ENCODE peak calls at places on chromosomes 6 and 20, in nine cellular contexts. One of them, this sample, is unnamed.

GRCh38 chr6:26329763-26330511 is 35.1 kb upstream of the BTN3A2 start:
- DNase-seq in mucosa of descending colon: peak; percentile 43
- DNase-seq in endothelial cell of umbilical vein: peak; percentile 52
- DNase-seq in pancreas: no peak
- DNase-seq in spleen: no peak
- DNase-seq in heart left ventricle: no peak
- DNase-seq in mammary epithelial cell: peak; percentile 51
- DNase-seq in A549: peak; percentile 78
- DNase-seq in lower lobe of right lung: no peak
- DNase-seq in this sample: peak; percentile 79

GRCh38 chr20:58471835-58472164 is 43.4 kb downstream of the APCDD1L start:
- DNase-seq in endothelial cell of umbilical vein: no peak
- DNase-seq in pancreas: no peak
- DNase-seq in A549: no peak
- DNase-seq in spleen: no peak
- DNase-seq in mucosa of descending colon: no peak
- DNase-seq in heart left ventricle: no peak
- DNase-seq in mammary epithelial cell: no peak
- DNase-seq in lower lobe of right lung: no peak
- DNase-seq in this sample: no peak

GRCh38 chr6:6915219-6915618 is 192.5 kb upstream of the RREB1 start:
- DNase-seq in mucosa of descending colon: no peak
- DNase-seq in endothelial cell of umbilical vein: no peak
- DNase-seq in A549: peak; percentile 9
- DNase-seq in heart left ventricle: no peak
- DNase-seq in lower lobe of right lung: no peak
- DNase-seq in spleen: no peak
- DNase-seq in mammary epithelial cell: peak; percentile 22
- DNase-seq in pancreas: no peak
- DNase-seq in this sample: no peak

GRCh38 chr6:470901-471448 is 79.4 kb downstream of the IRF4 start:
- DNase-seq in mammary epithelial cell: no peak
- DNase-seq in A549: no peak
- DNase-seq in heart left ventricle: no peak
- DNase-seq in lower lobe of right lung: no peak
- DNase-seq in pancreas: no peak
- DNase-seq in spleen: no peak
- DNase-seq in mucosa of descending colon: no peak
- DNase-seq in endothelial cell of umbilical vein: no peak
- DNase-seq in this sample: no peak

GRCh38 chr20:41142241-41142640 is 4.9 kb downstream of the PLCG1 start:
- DNase-seq in mammary epithelial cell: no peak
- DNase-seq in heart left ventricle: no peak
- DNase-seq in endothelial cell of umbilical vein: no peak
- DNase-seq in spleen: no peak
- DNase-seq in mucosa of descending colon: peak; percentile 33
- DNase-seq in lower lobe of right lung: no peak
- DNase-seq in pancreas: no peak
- DNase-seq in A549: no peak
- DNase-seq in this sample: no peak

GRCh38 chr20:33554914-33555420 is 65.1 kb downstream of the CBFA2T2 start:
- DNase-seq in pancreas: peak; percentile 33
- DNase-seq in heart left ventricle: no peak
- DNase-seq in endothelial cell of umbilical vein: peak; percentile 94
- DNase-seq in spleen: no peak
- DNase-seq in mucosa of descending colon: no peak
- DNase-seq in A549: peak; percentile 91
- DNase-seq in lower lobe of right lung: no peak
- DNase-seq in mammary epithelial cell: peak; percentile 86
- DNase-seq in this sample: peak; percentile 86

GRCh38 chr20:53935353-53936084 is 134.9 kb downstream of the BCAS1 start:
- DNase-seq in mucosa of descending colon: no peak
- DNase-seq in heart left ventricle: no peak
- DNase-seq in pancreas: no peak
- DNase-seq in lower lobe of right lung: no peak
- DNase-seq in endothelial cell of umbilical vein: no peak
- DNase-seq in A549: no peak
- DNase-seq in spleen: no peak
- DNase-seq in mammary epithelial cell: no peak
- DNase-seq in this sample: no peak

GRCh38 chr6:41538556-41539182 is 7.5 kb upstream of the FOXP4 start:
- DNase-seq in pancreas: no peak
- DNase-seq in A549: no peak
- DNase-seq in mammary epithelial cell: no peak
- DNase-seq in lower lobe of right lung: no peak
- DNase-seq in heart left ventricle: no peak
- DNase-seq in mucosa of descending colon: no peak
- DNase-seq in endothelial cell of umbilical vein: no peak
- DNase-seq in spleen: no peak
- DNase-seq in this sample: no peak

GRCh38 chr6:112289039-112289566 is 34.7 kb upstream of the LAMA4 start:
- DNase-seq in pancreas: peak; percentile 14
- DNase-seq in A549: no peak
- DNase-seq in mammary epithelial cell: no peak
- DNase-seq in endothelial cell of umbilical vein: no peak
- DNase-seq in heart left ventricle: peak; percentile 87
- DNase-seq in mucosa of descending colon: peak; percentile 31
- DNase-seq in spleen: no peak
- DNase-seq in lower lobe of right lung: peak; percentile 40
- DNase-seq in this sample: peak; percentile 82

GRCh38 chr6:10084276-10084993 is 330.4 kb downstream of the TFAP2A start:
- DNase-seq in mucosa of descending colon: no peak
- DNase-seq in A549: peak; percentile 60
- DNase-seq in heart left ventricle: no peak
- DNase-seq in endothelial cell of umbilical vein: no peak
- DNase-seq in lower lobe of right lung: no peak
- DNase-seq in mammary epithelial cell: peak; percentile 88
- DNase-seq in spleen: no peak
- DNase-seq in pancreas: no peak
- DNase-seq in this sample: peak; percentile 32

GRCh38 chr6:29759457-29759856 is 36.2 kb downstream of the HLA-F start:
- DNase-seq in mucosa of descending colon: no peak
- DNase-seq in pancreas: no peak
- DNase-seq in mammary epithelial cell: no peak
- DNase-seq in spleen: no peak
- DNase-seq in lower lobe of right lung: no peak
- DNase-seq in endothelial cell of umbilical vein: peak; percentile 36
- DNase-seq in heart left ventricle: no peak
- DNase-seq in A549: no peak
- DNase-seq in this sample: no peak

GRCh38 chr20:36216314-36217025 is 19.8 kb upstream of the AAR2 start:
- DNase-seq in mammary epithelial cell: no peak
- DNase-seq in pancreas: no peak
- DNase-seq in spleen: peak; percentile 51
- DNase-seq in heart left ventricle: no peak
- DNase-seq in endothelial cell of umbilical vein: no peak
- DNase-seq in lower lobe of right lung: no peak
- DNase-seq in mucosa of descending colon: no peak
- DNase-seq in A549: no peak
- DNase-seq in this sample: no peak

GRCh38 chr20:36217226-36217625 is 19.1 kb upstream of the AAR2 start:
- DNase-seq in mucosa of descending colon: no peak
- DNase-seq in pancreas: no peak
- DNase-seq in mammary epithelial cell: no peak
- DNase-seq in endothelial cell of umbilical vein: no peak
- DNase-seq in spleen: peak; percentile 7
- DNase-seq in lower lobe of right lung: no peak
- DNase-seq in heart left ventricle: no peak
- DNase-seq in A549: peak; percentile 46
- DNase-seq in this sample: no peak

GRCh38 chr20:36213362-36213761 is 22.9 kb upstream of the AAR2 start:
- DNase-seq in endothelial cell of umbilical vein: no peak
- DNase-seq in spleen: peak; percentile 1
- DNase-seq in mucosa of descending colon: no peak
- DNase-seq in heart left ventricle: no peak
- DNase-seq in lower lobe of right lung: no peak
- DNase-seq in mammary epithelial cell: no peak
- DNase-seq in A549: no peak
- DNase-seq in pancreas: no peak
- DNase-seq in this sample: no peak

GRCh38 chr20:36215778-36216177 is 20.5 kb upstream of the AAR2 start:
- DNase-seq in endothelial cell of umbilical vein: no peak
- DNase-seq in mucosa of descending colon: no peak
- DNase-seq in A549: no peak
- DNase-seq in spleen: peak; percentile 10
- DNase-seq in mammary epithelial cell: no peak
- DNase-seq in lower lobe of right lung: no peak
- DNase-seq in pancreas: no peak
- DNase-seq in heart left ventricle: no peak
- DNase-seq in this sample: no peak

DNA sequence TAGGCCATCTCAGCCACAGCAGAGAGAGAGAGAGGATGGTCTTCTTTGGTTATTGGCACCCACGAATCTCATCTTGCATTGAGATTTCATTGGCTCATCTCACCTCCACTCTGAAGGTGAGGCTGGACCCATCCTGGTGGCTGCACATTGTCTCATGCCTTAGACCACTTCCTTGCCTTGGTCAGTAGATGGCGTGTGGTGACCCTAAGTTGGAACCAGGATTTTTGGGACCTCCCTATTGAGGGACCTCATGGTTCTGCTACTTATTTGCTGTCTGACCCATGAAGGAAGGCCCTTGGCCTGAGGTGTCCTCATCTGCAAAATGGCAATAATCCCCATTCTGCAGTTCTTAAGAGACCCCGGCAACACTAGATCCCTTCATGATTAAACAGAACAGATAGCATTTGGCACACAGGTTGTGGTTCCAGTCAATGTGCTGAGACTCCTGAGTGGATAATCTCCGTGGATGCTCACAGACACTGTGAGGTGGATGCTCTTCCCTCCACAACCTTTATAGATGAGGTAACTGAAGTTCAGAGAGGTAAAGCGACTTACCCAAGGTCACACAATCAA is 21.5 kb upstream of the AAR2 start:
- DNase-seq in endothelial cell of umbilical vein: peak; percentile 19
- DNase-seq in mammary epithelial cell: peak; percentile 18
- DNase-seq in mucosa of descending colon: no peak
- DNase-seq in spleen: peak; percentile 47
- DNase-seq in pancreas: no peak
- DNase-seq in heart left ventricle: no peak
- DNase-seq in A549: peak; percentile 46
- DNase-seq in lower lobe of right lung: no peak
- DNase-seq in this sample: peak; percentile 47
- TF ChIP-seq CTCF in endothelial cell of umbilical vein: peak; percentile 60
- TF ChIP-seq CTCF in mammary epithelial cell: peak; percentile 72
- TF ChIP-seq CTCF in mucosa of descending colon: no peak
- TF ChIP-seq CTCF in spleen: no peak
- TF ChIP-seq CTCF in pancreas: no peak
- TF ChIP-seq CTCF in heart left ventricle: peak; percentile 54
- TF ChIP-seq CTCF in A549: peak; percentile 56
- TF ChIP-seq CTCF in lower lobe of right lung: peak; percentile 23
- TF ChIP-seq CTCF in this sample: peak; percentile 67

GRCh38 chr6:15441982-15442381 is 196.1 kb downstream of the JARID2 start:
- DNase-seq in pancreas: no peak
- DNase-seq in endothelial cell of umbilical vein: no peak
- DNase-seq in heart left ventricle: no peak
- DNase-seq in mucosa of descending colon: no peak
- DNase-seq in spleen: no peak
- DNase-seq in lower lobe of right lung: no peak
- DNase-seq in mammary epithelial cell: no peak
- DNase-seq in A549: no peak
- DNase-seq in this sample: no peak
- H3K4me1 ChIP-seq in pancreas: peaks cover 11% of the 10 kb centered on the region
- H3K4me1 ChIP-seq in endothelial cell of umbilical vein: peaks cover 4% of the 10 kb centered on the region
- H3K4me1 ChIP-seq in heart left ventricle: peaks cover 46% of the 10 kb centered on the region
- H3K4me1 ChIP-seq in mucosa of descending colon: peaks cover 5% of the 10 kb centered on the region
- H3K4me1 ChIP-seq in spleen: peaks cover 83% of the 10 kb centered on the region
- H3K4me1 ChIP-seq in lower lobe of right lung: peaks cover 75% of the 10 kb centered on the region
- H3K4me1 ChIP-seq in mammary epithelial cell: peaks cover 33% of the 10 kb centered on the region
- H3K4me1 ChIP-seq in A549: peaks cover 22% of the 10 kb centered on the region
- H3K4me1 ChIP-seq in this sample: peaks cover 80% of the 10 kb centered on the region

GRCh38 chr20:37128803-37129202 is 33.0 kb upstream of the RBL1 start:
- DNase-seq in mucosa of descending colon: no peak
- DNase-seq in mammary epithelial cell: no peak
- DNase-seq in heart left ventricle: no peak
- DNase-seq in endothelial cell of umbilical vein: no peak
- DNase-seq in spleen: peak; percentile 25
- DNase-seq in A549: no peak
- DNase-seq in pancreas: no peak
- DNase-seq in lower lobe of right lung: no peak
- DNase-seq in this sample: no peak

GRCh38 chr20:37133952-37134351 is 38.2 kb upstream of the RBL1 start:
- DNase-seq in lower lobe of right lung: no peak
- DNase-seq in pancreas: no peak
- DNase-seq in A549: no peak
- DNase-seq in endothelial cell of umbilical vein: no peak
- DNase-seq in mucosa of descending colon: no peak
- DNase-seq in spleen: no peak
- DNase-seq in heart left ventricle: no peak
- DNase-seq in mammary epithelial cell: no peak
- DNase-seq in this sample: no peak

GRCh38 chr20:37131486-37131885 is 35.7 kb upstream of the RBL1 start:
- DNase-seq in mucosa of descending colon: no peak
- DNase-seq in lower lobe of right lung: no peak
- DNase-seq in endothelial cell of umbilical vein: no peak
- DNase-seq in heart left ventricle: no peak
- DNase-seq in A549: no peak
- DNase-seq in spleen: no peak
- DNase-seq in mammary epithelial cell: no peak
- DNase-seq in pancreas: no peak
- DNase-seq in this sample: no peak
- H3K9me3 ChIP-seq in mucosa of descending colon: no peaks in the 10 kb centered on the region
- H3K9me3 ChIP-seq in lower lobe of right lung: no peaks in the 10 kb centered on the region
- H3K9me3 ChIP-seq in endothelial cell of umbilical vein: no peaks in the 10 kb centered on the region
- H3K9me3 ChIP-seq in heart left ventricle: no peaks in the 10 kb centered on the region
- H3K9me3 ChIP-seq in A549: no peaks in the 10 kb centered on the region
- H3K9me3 ChIP-seq in spleen: no peaks in the 10 kb centered on the region
- H3K9me3 ChIP-seq in mammary epithelial cell: no peaks in the 10 kb centered on the region
- H3K9me3 ChIP-seq in pancreas: no peaks in the 10 kb centered on the region
- H3K9me3 ChIP-seq in this sample: no peaks in the 10 kb centered on the region

DNA sequence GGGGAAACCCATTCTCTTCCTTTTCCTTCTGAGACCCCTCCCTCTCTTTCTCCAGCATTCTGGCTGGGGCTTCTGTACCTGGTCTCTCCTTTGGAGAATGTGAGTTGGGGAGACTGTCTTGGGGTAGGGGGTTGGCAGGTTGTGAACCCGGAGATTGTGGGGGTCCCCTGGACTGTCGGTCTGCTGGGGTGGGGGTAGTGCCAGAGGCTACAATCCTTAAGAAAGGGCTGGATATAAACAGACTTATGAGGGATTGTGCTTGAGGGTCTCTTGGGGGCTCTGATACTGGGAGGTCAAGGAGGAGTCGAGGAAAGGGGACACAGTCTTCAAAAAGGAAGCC is 2.4 kb downstream of the SPAG4 start:
- DNase-seq in endothelial cell of umbilical vein: no peak
- DNase-seq in A549: no peak
- DNase-seq in heart left ventricle: no peak
- DNase-seq in pancreas: no peak
- DNase-seq in spleen: peak; percentile 54
- DNase-seq in mucosa of descending colon: no peak
- DNase-seq in mammary epithelial cell: no peak
- DNase-seq in lower lobe of right lung: no peak
- DNase-seq in this sample: no peak
- TF ChIP-seq CTCF in endothelial cell of umbilical vein: no peak
- TF ChIP-seq CTCF in A549: peak; percentile 3
- TF ChIP-seq CTCF in heart left ventricle: no peak
- TF ChIP-seq CTCF in pancreas: no peak
- TF ChIP-seq CTCF in spleen: no peak
- TF ChIP-seq CTCF in mucosa of descending colon: no peak
- TF ChIP-seq CTCF in mammary epithelial cell: no peak
- TF ChIP-seq CTCF in lower lobe of right lung: no peak
- TF ChIP-seq CTCF in this sample: no peak

This sample was measured in A673.